ENCODE peak calls at places on chromosomes 12 and 14, in nine cellular contexts. W is iPS-NIHi11, K is mesothelial cell of epicardium, P is endothelial cell, E is tibial nerve, C is GM23248, B is ACHN, O is lower leg skin, Z is iris pigment epithelial cell. G is an unnamed sample.

GRCh38 chr14:32561520-32561919 is 232.4 kb downstream of the AKAP6 start:
- DNase-seq in W (no peak), K (no peak), P (no peak), E (no peak), C (peak), B (no peak), O (no peak), Z (peak), G (no peak)

GRCh38 chr14:86936556-86936955 is 1056.4 kb downstream of the GALC start:
- DNase-seq in W (no peak), K (no peak), P (no peak), E (no peak), C (no peak), B (no peak), O (no peak), Z (no peak), G (no peak)

GRCh38 chr12:84542289-84542688 is 370.3 kb downstream of the SLC6A15 start:
- DNase-seq in W (no peak), K (no peak), P (no peak), E (no peak), C (no peak), B (no peak), O (no peak), Z (peak), G (no peak)

GRCh38 chr14:44163946-44164345 is 343.1 kb downstream of the FSCB start:
- DNase-seq in W (no peak), K (no peak), P (no peak), E (no peak), C (no peak), B (no peak), O (no peak), Z (peak), G (no peak)

GRCh38 chr12:40726366-40726765 is 34.1 kb downstream of the CNTN1 start:
- DNase-seq in W (no peak), K (no peak), P (no peak), E (no peak), C (no peak), B (no peak), O (no peak), Z (no peak), G (no peak)

GRCh38 chr14:83777516-83777915 is 1752.4 kb upstream of the FLRT2 start:
- DNase-seq in W (no peak), K (no peak), P (no peak), E (no peak), C (no peak), B (no peak), O (no peak), Z (peak), G (no peak)

GRCh38 chr12:106601031-106601430 is 18.2 kb downstream of the RFX4 start:
- DNase-seq in W (peak), K (no peak), P (no peak), E (no peak), C (no peak), B (no peak), O (no peak), Z (no peak), G (no peak)

GRCh38 chr12:52601671-52602070 is 408 bp upstream of the KRT72 start:
- DNase-seq in W (no peak), K (no peak), P (no peak), E (no peak), C (no peak), B (no peak), O (no peak), Z (no peak), G (no peak)

GRCh38 chr12:59040043-59040442 is 119.7 kb upstream of the LRIG3 start:
- DNase-seq in W (no peak), K (no peak), P (no peak), E (no peak), C (peak), B (no peak), O (no peak), Z (peak), G (no peak)

GRCh38 chr12:32549675-32550079 is 129.4 kb upstream of the DNM1L start:
- DNase-seq in W (no peak), K (no peak), P (no peak), E (no peak), C (peak), B (peak), O (no peak), Z (peak), G (no peak)

GRCh38 chr12:132140501-132140900 is 3.6 kb downstream of the DDX51 start:
- DNase-seq in W (no peak), K (no peak), P (no peak), E (no peak), C (no peak), B (no peak), O (no peak), Z (no peak), G (no peak)

G was measured in HT-29.